ENCODE peak calls at places on chromosomes 12 and 14, in seven cellular contexts. L is thoracic aorta, M is Panc1, S is A549, D is pancreas, I is DND-41, V is hepatocyte. W is an unnamed sample. For H3K4me1, the result is how much of the 10 kb centered on the place peaks cover.

GRCh38 chr14:21072102-21072501 is 2.0 kb downstream of the ARHGEF40 start:
- DNase-seq in D (no peak), I (no peak), M (no peak), L (no peak), S (peak), V (peak), W (no peak)

GRCh38 chr14:101062065-101062450 is 158.5 kb upstream of the RTL1 start:
- DNase-seq in V (no peak), D (no peak), I (no peak), S (no peak), L (no peak), M (no peak), W (no peak)

GRCh38 chr14:76080471-76080870 is 71.3 kb upstream of the GPATCH2L start:
- DNase-seq in M (no peak), S (no peak), V (no peak), L (no peak), I (no peak), D (no peak), W (no peak)

GRCh38 chr12:47729233-47729632 is 3.9 kb upstream of the ENDOU start:
- DNase-seq in S (no peak), V (no peak), I (no peak), D (peak), M (no peak), L (no peak), W (no peak)

GRCh38 chr12:27627123-27627835 is 69.0 kb upstream of the REP15 start:
- DNase-seq in I (no peak), S (no peak), D (no peak), L (peak), M (no peak), V (no peak), W (no peak)

GRCh38 chr12:58253663-58254062 is 312.3 kb downstream of the ATP23 start:
- DNase-seq in L (no peak), V (no peak), M (no peak), S (no peak), I (no peak), D (no peak), W (no peak)

GRCh38 chr12:118046430-118046829 is 14.5 kb downstream of the WSB2 start:
- DNase-seq in L (no peak), S (no peak), V (no peak), I (no peak), M (no peak), D (no peak), W (no peak)

GRCh38 chr14:32134448-32135070 is 57.5 kb downstream of the ARHGAP5 start:
- DNase-seq in I (no peak), L (no peak), M (no peak), S (peak), V (no peak), D (no peak), W (no peak)

GRCh38 chr14:100669011-100669412 is 57.7 kb upstream of the DLK1 start:
- DNase-seq in I (no peak), D (no peak), V (peak), S (no peak), M (no peak), L (no peak), W (no peak)

GRCh38 chr14:77903233-77903632 is 103.3 kb downstream of the ADCK1 start:
- DNase-seq in D (no peak), M (no peak), L (no peak), S (no peak), I (no peak), V (no peak), W (no peak)

GRCh38 chr12:106942775-106943174 is 12.9 kb upstream of the TMEM263 start:
- DNase-seq in V (no peak), L (no peak), D (no peak), M (no peak), S (no peak), I (no peak), W (no peak)

GRCh38 chr12:14264777-14265176 is 100.7 kb upstream of the ATF7IP start:
- DNase-seq in V (no peak), S (no peak), M (no peak), D (no peak), L (no peak), I (no peak), W (no peak)

GRCh38 chr12:100593490-100593889 is 20.0 kb downstream of the GAS2L3 start:
- DNase-seq in I (no peak), M (no peak), D (no peak), L (no peak), V (no peak), S (no peak), W (no peak)

GRCh38 chr12:111067498-111067897 is 147.1 kb upstream of the MYL2 start:
- DNase-seq in V (no peak), S (no peak), M (no peak), I (no peak), L (no peak), D (no peak), W (no peak)

GRCh38 chr12:117853600-117853999 is 115.2 kb downstream of the KSR2 start:
- DNase-seq in L (no peak), M (no peak), V (peak), D (no peak), S (peak), I (no peak), W (no peak)

GRCh38 chr14:92973265-92973797 is 50.4 kb downstream of the CHGA start:
- DNase-seq in L (peak), D (peak), V (peak), S (no peak), I (peak), M (no peak), W (peak)

GRCh38 chr14:80698974-80699373 is 242.6 kb downstream of the CEP128 start:
- DNase-seq in M (no peak), L (no peak), I (no peak), S (no peak), V (no peak), D (no peak), W (no peak)

GRCh38 chr14:100031506-100032281 is 33.5 kb upstream of the EVL start:
- DNase-seq in S (peak), L (peak), V (peak), D (no peak), M (peak), I (no peak), W (no peak)

GRCh38 chr14:96122496-96122895 is 82.1 kb upstream of the BDKRB2 start:
- DNase-seq in L (no peak), S (no peak), D (no peak), I (no peak), V (no peak), M (no peak), W (no peak)

GRCh38 chr14:53278602-53279506 is 125.7 kb upstream of the DDHD1 start:
- DNase-seq in M (no peak), D (no peak), I (peak), L (no peak), V (no peak), S (no peak), W (peak)

GRCh38 chr14:74505831-74506230 is 12.3 kb downstream of the ISCA2 start:
- DNase-seq in M (no peak), I (no peak), L (no peak), D (no peak), V (no peak), S (no peak), W (peak)

GRCh38 chr12:26848156-26848825 is 15.3 kb upstream of the ITPR2 start:
- DNase-seq in M (no peak), L (no peak), I (no peak), V (no peak), D (no peak), S (no peak), W (no peak)

GRCh38 chr14:79265366-79265765 is 945.9 kb downstream of the DIO2 start:
- DNase-seq in L (no peak), S (no peak), M (no peak), V (no peak), I (no peak), D (no peak), W (no peak)

GRCh38 chr12:108849653-108850052 is 7.7 kb downstream of the SSH1 start:
- DNase-seq in V (no peak), S (no peak), M (no peak), I (no peak), D (no peak), L (no peak), W (no peak)

GRCh38 chr14:87261621-87262020 is 731.4 kb downstream of the GALC start:
- DNase-seq in S (no peak), M (no peak), D (no peak), I (no peak), V (no peak), L (no peak), W (no peak)

GRCh38 chr12:106214576-106214975 is 33.2 kb downstream of the CKAP4 start:
- DNase-seq in M (no peak), S (no peak), D (no peak), L (no peak), V (no peak), I (no peak), W (no peak)

GRCh38 chr14:101134851-101135486 is 231.4 kb upstream of the RTL1 start:
- DNase-seq in S (no peak), D (no peak), M (no peak), V (peak), I (peak), L (no peak), W (no peak)

GRCh38 chr12:70744133-70744532 is 106.9 kb upstream of the PTPRB start:
- DNase-seq in L (no peak), M (no peak), S (no peak), D (no peak), I (no peak), V (no peak), W (no peak)

GRCh38 chr12:53983580-53984572 is 1.1 kb upstream of the HOXC10 start:
- DNase-seq in V (no peak), M (no peak), S (no peak), I (no peak), L (no peak), D (peak), W (no peak)

GRCh38 chr12:78719721-78720120 is 144.9 kb upstream of the SYT1 start:
- DNase-seq in D (no peak), I (no peak), V (no peak), S (no peak), M (no peak), L (no peak), W (no peak)

GRCh38 chr12:75781532-75782046 is 250.0 kb downstream of the PHLDA1 start:
- DNase-seq in V (peak), I (no peak), M (no peak), L (no peak), D (no peak), S (peak), W (no peak)

GRCh38 chr14:69321601-69322330 is 61.8 kb downstream of the GALNT16 start:
- DNase-seq in V (no peak), M (no peak), I (no peak), S (no peak), L (no peak), D (peak), W (no peak)

GRCh38 chr12:8018666-8019581 is 13.6 kb upstream of the FOXJ2 start:
- DNase-seq in I (peak), V (no peak), D (no peak), L (no peak), M (no peak), S (no peak), W (peak)

GRCh38 chr12:123223241-123223668 is 9.7 kb downstream of the MPHOSPH9 start:
- DNase-seq in D (no peak), I (peak), V (no peak), L (no peak), S (no peak), M (no peak), W (no peak)

GRCh38 chr14:96247031-96247430 is 9.0 kb upstream of the BDKRB1 start:
- DNase-seq in S (no peak), I (no peak), D (no peak), M (no peak), L (no peak), V (no peak), W (no peak)

DNA sequence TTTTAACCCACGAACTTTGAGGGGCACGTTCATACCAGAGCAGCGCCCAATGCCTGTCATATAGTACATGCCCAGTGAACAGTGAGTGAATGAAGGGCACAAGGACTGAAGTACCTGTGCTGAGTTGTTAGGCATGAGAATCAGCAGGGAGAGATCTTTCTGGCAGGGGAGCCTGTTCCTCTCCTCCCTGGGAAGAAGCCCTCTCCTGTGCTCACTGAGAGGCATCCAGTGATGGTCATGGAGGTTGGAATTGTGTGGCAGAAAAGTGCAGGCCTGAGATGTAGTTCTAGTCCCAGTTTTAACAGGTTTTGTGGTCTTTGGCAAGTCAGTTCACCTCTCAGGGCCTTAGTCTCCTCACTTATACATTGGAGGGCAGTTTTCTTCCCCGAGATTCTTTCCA is 20.6 kb downstream of the TEAD4 start:
- DNase-seq in S (no peak), V (no peak), D (no peak), L (no peak), I (no peak), M (no peak), W (no peak)
- TF ChIP-seq CTCF in S (no peak), V (no peak), D (no peak), L (no peak), I (no peak), M (no peak), W (no peak)

GRCh38 chr12:120690978-120691377 is 4.0 kb downstream of the MLEC start:
- DNase-seq in L (no peak), V (no peak), M (no peak), D (no peak), I (no peak), S (no peak), W (no peak)

GRCh38 chr12:120692524-120693033 is 5.6 kb downstream of the MLEC start:
- DNase-seq in L (no peak), D (no peak), V (peak), I (no peak), M (no peak), S (peak), W (no peak)

GRCh38 chr12:120696599-120696998 is 9.7 kb downstream of the MLEC start:
- DNase-seq in S (no peak), V (peak), M (no peak), D (no peak), I (no peak), L (no peak), W (no peak)

GRCh38 chr12:120697344-120697743 is 10.4 kb downstream of the MLEC start:
- DNase-seq in S (no peak), V (no peak), M (no peak), I (no peak), L (no peak), D (no peak), W (no peak)

GRCh38 chr12:120693848-120694247 is 6.9 kb downstream of the MLEC start:
- DNase-seq in V (no peak), D (no peak), L (no peak), M (no peak), I (no peak), S (no peak), W (no peak)
- H3K4me1 ChIP-seq in V (half or more), D (under half), L (under half), M (under half), I (under half), S (half or more), W (under half)

GRCh38 chr14:71487941-71488340 is 444.3 kb upstream of the RGS6 start:
- DNase-seq in I (no peak), D (no peak), V (no peak), M (no peak), L (no peak), S (no peak), W (no peak)
- H3K27ac ChIP-seq in I (no peak), D (no peak), V (no peak), M (no peak), L (no peak), S (no peak), W (no peak)

GRCh38 chr14:62378057-62378456 is 615.8 kb downstream of the SNAPC1 start:
- DNase-seq in M (no peak), I (no peak), L (no peak), V (no peak), D (no peak), S (no peak), W (no peak)
- TF ChIP-seq CTCF in M (no peak), I (no peak), L (no peak), V (no peak), D (no peak), S (no peak), W (no peak)

W was measured in OCI-LY7.